ENCODE peak calls at places on chromosomes 1 and 21, in four cellular contexts. B, Q, R and U are unnamed samples.

GRCh38 chr1:153371231-153371630 is 4.2 kb downstream of the S100A12 start:
- DNase-seq in B (no peak), Q (no peak), R (no peak), U (no peak)

GRCh38 chr1:100902365-100902764 is 6.5 kb downstream of the SLC30A7 start:
- DNase-seq in B (no peak), Q (no peak), R (no peak), U (no peak)

GRCh38 chr1:25780318-25781129 is 19.5 kb upstream of the SELENON start:
- DNase-seq in Q (no peak), B (peak), R (no peak), U (no peak)

GRCh38 chr21:42032968-42033367 is 22.8 kb upstream of the ZBTB21 start:
- DNase-seq in B (no peak), R (no peak), Q (no peak), U (no peak)

GRCh38 chr1:67476906-67477305 is 46.7 kb upstream of the SERBP1 start:
- DNase-seq in B (no peak), Q (no peak), R (no peak), U (no peak)

GRCh38 chr1:91876040-91876470 is 9.9 kb downstream of the TGFBR3 start:
- DNase-seq in R (peak), B (no peak), Q (no peak), U (no peak)

GRCh38 chr1:38835230-38835827 is 24.2 kb downstream of the RRAGC start:
- DNase-seq in B (peak), Q (peak), R (peak), U (peak)

GRCh38 chr21:28729887-28730286 is 262.8 kb downstream of the LTN1 start:
- DNase-seq in Q (no peak), R (no peak), B (no peak), U (no peak)

GRCh38 chr21:42594616-42595280 is 58.7 kb upstream of the PDE9A start:
- DNase-seq in Q (no peak), R (no peak), B (no peak), U (no peak)

GRCh38 chr21:42569732-42570301 is 56.2 kb downstream of the SLC37A1 start:
- DNase-seq in B (no peak), Q (no peak), R (no peak), U (no peak)

GRCh38 chr1:59243544-59243943 is 53.4 kb upstream of the FGGY start:
- DNase-seq in Q (no peak), B (no peak), R (no peak), U (no peak)
- TF ChIP-seq FOXK2 in Q (no peak), B (no peak), R (no peak), U (no peak)

DNA sequence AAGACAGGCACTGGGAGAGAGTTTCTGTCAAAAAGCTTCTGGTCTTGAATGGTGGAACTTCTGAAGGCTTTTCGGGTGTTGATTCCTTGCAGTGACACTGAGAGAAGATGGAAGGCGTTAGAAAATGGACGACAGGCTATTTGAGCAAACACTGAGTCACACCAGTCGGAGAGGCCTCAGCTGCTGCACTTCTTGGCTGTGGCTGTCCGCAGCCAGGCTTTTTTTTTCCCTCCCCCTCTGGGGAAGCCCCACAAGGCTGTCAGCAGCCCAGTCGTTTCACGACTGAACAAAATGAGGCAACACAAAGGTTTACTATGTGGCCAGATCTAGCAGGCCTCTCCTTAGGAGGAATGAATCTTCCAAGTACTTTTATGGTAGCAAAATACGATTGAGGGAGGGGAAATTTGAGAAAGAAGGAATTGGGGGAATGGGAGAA is 25.9 kb downstream of the GPR3 start:
- DNase-seq in R (no peak), B (no peak), Q (no peak), U (no peak)
- TF ChIP-seq FOXK2 in R (no peak), B (no peak), Q (no peak), U (no peak)

GRCh38 chr1:205709640-205710039 is 29.3 kb upstream of the SLC45A3 start:
- DNase-seq in Q (no peak), R (no peak), B (peak), U (no peak)
- TF ChIP-seq FOXK2 in Q (no peak), R (no peak), B (no peak), U (no peak)

GRCh38 chr1:175968486-175969182 is 225.2 kb upstream of the TNR start:
- DNase-seq in B (no peak), R (no peak), Q (no peak), U (no peak)

GRCh38 chr1:175963740-175964139 is 220.3 kb upstream of the TNR start:
- DNase-seq in Q (no peak), R (no peak), B (no peak), U (no peak)

DNA sequence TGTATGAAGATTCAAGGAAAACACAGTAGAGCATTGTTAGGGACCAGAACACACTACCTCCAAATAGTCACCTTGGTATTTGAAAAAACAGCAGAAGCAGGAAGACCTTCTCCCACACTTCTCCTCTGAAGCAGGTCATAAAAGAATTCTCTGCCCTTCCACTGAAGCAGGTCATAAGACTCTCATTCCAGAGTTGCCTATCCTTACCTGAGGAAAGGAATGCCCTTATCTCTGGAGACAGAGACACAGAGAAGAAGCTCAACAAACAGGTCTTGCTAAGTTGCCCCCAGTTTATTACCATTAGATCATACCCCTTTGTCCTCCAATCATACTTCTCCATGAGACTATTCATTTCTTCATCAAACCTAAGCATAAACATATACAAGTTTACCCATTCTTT is 225.8 kb upstream of the TNR start:
- DNase-seq in B (no peak), R (no peak), Q (no peak), U (no peak)
- TF ChIP-seq FOXK2 in B (no peak), R (no peak), Q (no peak), U (no peak)